ENCODE peak calls at places on chromosome 1, in seven cellular contexts. V is brain microvascular endothelial cell; B is H9; P is ureter; F is stimulated activated CD4-positive, alpha-beta T cell treated with anti-CD3 and anti-CD28 coated beads, Interleukin-1b, Interleukin-23, amount 100 ng/mL, for 24 hours; J is BJ; O is kidney glomerular epithelial cell. D is an unnamed sample.

GRCh38 chr1:87588445-87588844 is 259.8 kb downstream of the LMO4 start:
- DNase-seq in O (no peak), V (no peak), F (no peak), P (no peak), B (no peak), J (no peak), D (no peak)

GRCh38 chr1:38009841-38010180 is 2.7 kb upstream of the UTP11 start:
- DNase-seq in P (no peak), B (no peak), F (no peak), V (no peak), J (no peak), O (no peak), D (no peak)

GRCh38 chr1:15509586-15509985 is 14.4 kb downstream of the CASP9 start:
- DNase-seq in V (no peak), P (no peak), F (no peak), B (no peak), J (no peak), O (no peak), D (no peak)

GRCh38 chr1:89605692-89606091 is 27.2 kb upstream of the LRRC8C start:
- DNase-seq in P (no peak), O (peak; percentile 83), V (peak; percentile 43), F (no peak), J (no peak), B (no peak), D (no peak)

GRCh38 chr1:178382372-178382771 is 114.4 kb downstream of the CLEC20A start:
- DNase-seq in F (no peak), B (no peak), O (no peak), P (no peak), V (no peak), J (no peak), D (no peak)

GRCh38 chr1:29237906-29238600 is 1.7 kb downstream of the PTPRU start:
- DNase-seq in P (peak; percentile 68), V (peak; percentile 13), O (no peak), B (peak; percentile 59), J (no peak), F (no peak), D (no peak)

GRCh38 chr1:19605884-19606442 is 38.1 kb upstream of the NBL1 start:
- DNase-seq in J (no peak), V (no peak), F (no peak), B (no peak), P (no peak), O (no peak), D (no peak)

GRCh38 chr1:230112131-230112701 is 45.2 kb downstream of the GALNT2 start:
- DNase-seq in O (no peak), F (no peak), P (no peak), J (no peak), V (no peak), B (no peak), D (no peak)

GRCh38 chr1:2322065-2322571 is 69.2 kb downstream of the MORN1 start:
- DNase-seq in J (peak; percentile 76), V (peak; percentile 90), F (no peak), O (peak; percentile 94), B (peak; percentile 61), P (no peak), D (no peak)

GRCh38 chr1:9384751-9385245 is 92.1 kb downstream of the SPSB1 start:
- DNase-seq in F (no peak), B (no peak), P (no peak), J (no peak), V (peak; percentile 41), O (no peak), D (no peak)

GRCh38 chr1:168447871-168448270 is 95.9 kb downstream of the XCL2 start:
- DNase-seq in J (no peak), P (no peak), O (no peak), B (no peak), F (no peak), V (no peak), D (no peak)